ENCODE peak calls at places on chromosomes 2 and 18, in four cellular contexts. G is GM23248, Z is AG04449, V is NCI-H2029. F is an unnamed sample.

GRCh38 chr2:226320073-226320948 is 479.3 kb downstream of the IRS1 start:
- DNase-seq in G (no peak), Z (no peak), V (no peak), F (no peak)

GRCh38 chr2:88442501-88442900 is 10.0 kb downstream of the FOXI3 start:
- DNase-seq in G (no peak), Z (no peak), V (no peak), F (no peak)

GRCh38 chr18:3453540-3454364 is 3.8 kb downstream of the TGIF1 start:
- DNase-seq in G (peak), Z (peak), V (peak), F (peak)

GRCh38 chr18:37565985-37566478 is 434 bp upstream of the CELF4 start:
- DNase-seq in G (peak), Z (no peak), V (peak), F (peak)

GRCh38 chr2:63866009-63866709 is 24.5 kb downstream of the UGP2 start:
- DNase-seq in G (no peak), Z (no peak), V (no peak), F (no peak)

GRCh38 chr2:44275915-44276279 is 617 bp downstream of the SLC3A1 start:
- DNase-seq in G (peak), Z (no peak), V (no peak), F (peak)

GRCh38 chr2:109128466-109129355 is at the start of gene SH3RF3:
- DNase-seq in G (peak), Z (no peak), V (no peak), F (peak)

GRCh38 chr2:30867385-30867784 is 60.1 kb upstream of the CAPN13 start:
- DNase-seq in G (no peak), Z (no peak), V (no peak), F (no peak)

GRCh38 chr2:99819766-99820165 is 322.6 kb downstream of the AFF3 start:
- DNase-seq in G (no peak), Z (no peak), V (no peak), F (peak)

GRCh38 chr2:19746611-19747309 is 155.0 kb downstream of the TTC32 start:
- DNase-seq in G (peak), Z (no peak), V (no peak), F (no peak)

GRCh38 chr2:113212245-113213060 is 38.7 kb downstream of the PSD4 start:
- DNase-seq in G (no peak), Z (no peak), V (no peak), F (peak)

GRCh38 chr2:128396500-128396891 is 77.8 kb upstream of the HS6ST1 start:
- DNase-seq in G (no peak), Z (no peak), V (no peak), F (no peak)

GRCh38 chr18:8766576-8767253 is 61.4 kb downstream of the MTCL1 start:
- DNase-seq in G (no peak), Z (no peak), V (no peak), F (no peak)

GRCh38 chr2:112004246-112004645 is 50.8 kb upstream of the TMEM87B start:
- DNase-seq in G (no peak), Z (no peak), V (no peak), F (peak)

GRCh38 chr2:24409700-24410556 is 49.6 kb upstream of the ITSN2 start:
- DNase-seq in G (peak), Z (peak), V (peak), F (peak)

GRCh38 chr2:105184420-105184819 is 57.1 kb upstream of the GPR45 start:
- DNase-seq in G (no peak), Z (no peak), V (no peak), F (no peak)

GRCh38 chr2:85053802-85054201 is 79.4 kb upstream of the TCF7L1 start:
- DNase-seq in G (peak), Z (no peak), V (no peak), F (no peak)

F was measured in osteoblast.